ENCODE peak calls at places on chromosomes 13 and 19, in nine cellular contexts. B is prostate gland, K is pancreas, S is fibroblast of lung, Z is brain microvascular endothelial cell, U is colonic mucosa, Q is foreskin fibroblast, H is BE2C, V is AG04450. G is an unnamed sample.

GRCh38 chr19:1608414-1609391 is 3.4 kb upstream of the UQCR11 start:
- DNase-seq in Q (no peak), Z (no peak), B (no peak), V (no peak), H (peak), K (no peak), S (no peak), U (no peak), G (no peak)

GRCh38 chr13:51938454-51938853 is 72.8 kb downstream of the ATP7B start:
- DNase-seq in Z (no peak), K (no peak), B (no peak), Q (no peak), V (no peak), U (no peak), H (no peak), S (no peak), G (no peak)

GRCh38 chr19:4553092-4553695 is 6.3 kb downstream of the SEMA6B start:
- DNase-seq in Q (no peak), S (no peak), B (no peak), U (no peak), K (no peak), H (no peak), Z (no peak), V (no peak), G (no peak)

GRCh38 chr13:30216111-30216510 is 91.2 kb downstream of the KATNAL1 start:
- DNase-seq in U (no peak), H (no peak), Z (peak), B (no peak), V (no peak), K (no peak), Q (no peak), S (no peak), G (no peak)

GRCh38 chr13:24217601-24218281 is 57.2 kb downstream of the SPATA13 start:
- DNase-seq in Z (no peak), B (no peak), U (peak), S (no peak), V (no peak), Q (no peak), H (no peak), K (peak), G (peak)

GRCh38 chr13:45350152-45350551 is 9.2 kb upstream of the TPT1 start:
- DNase-seq in K (no peak), V (no peak), H (no peak), Q (no peak), S (no peak), Z (no peak), B (no peak), U (no peak), G (no peak)

GRCh38 chr19:33641956-33642498 is 20.3 kb downstream of the CHST8 start:
- DNase-seq in K (no peak), H (no peak), B (no peak), Q (no peak), V (no peak), Z (no peak), S (no peak), U (no peak), G (no peak)

GRCh38 chr19:56839665-56840451 is 668 bp downstream of the PEG3 start:
- DNase-seq in U (peak), Q (peak), K (peak), B (no peak), Z (peak), S (peak), V (no peak), H (peak), G (peak)

GRCh38 chr13:70960841-70961443 is 852.7 kb upstream of the KLHL1 start:
- DNase-seq in H (peak), Q (no peak), B (no peak), Z (peak), U (no peak), K (no peak), V (no peak), S (peak), G (peak)

GRCh38 chr13:84684048-84684662 is 801.9 kb upstream of the SLITRK1 start:
- DNase-seq in B (no peak), S (no peak), U (no peak), H (no peak), Q (no peak), Z (no peak), V (no peak), K (peak), G (peak)

GRCh38 chr13:24039621-24040475 is 120.7 kb upstream of the SPATA13 start:
- DNase-seq in H (no peak), K (no peak), Z (no peak), S (no peak), Q (no peak), U (no peak), V (no peak), B (no peak), G (no peak)

GRCh38 chr13:23608704-23609413 is 38.6 kb downstream of the TNFRSF19 start:
- DNase-seq in H (peak), V (no peak), S (peak), K (no peak), B (no peak), Z (peak), U (peak), Q (peak), G (no peak)

GRCh38 chr13:35389535-35389934 is 87.0 kb downstream of the MAB21L1 start:
- DNase-seq in Q (no peak), S (no peak), K (no peak), B (no peak), U (no peak), H (no peak), V (no peak), Z (no peak), G (no peak)

GRCh38 chr19:29383696-29384095 is 142.1 kb upstream of the VSTM2B start:
- DNase-seq in Q (no peak), Z (no peak), U (no peak), K (no peak), B (no peak), V (no peak), H (no peak), S (no peak), G (no peak)

GRCh38 chr19:33176670-33177416 is 17.3 kb upstream of the LRP3 start:
- DNase-seq in S (peak), B (peak), U (peak), V (peak), Q (peak), H (peak), K (peak), Z (peak), G (peak)

GRCh38 chr13:73138276-73138950 is 79.6 kb downstream of the KLF5 start:
- DNase-seq in Z (peak), H (no peak), B (no peak), V (peak), Q (peak), S (peak), K (no peak), U (no peak), G (peak)

GRCh38 chr13:44627441-44627840 is 51.3 kb upstream of the TSC22D1 start:
- DNase-seq in B (no peak), V (no peak), Z (no peak), S (no peak), Q (peak), H (no peak), U (no peak), K (no peak), G (no peak)

GRCh38 chr13:73303858-73304257 is 245.1 kb downstream of the KLF5 start:
- DNase-seq in B (no peak), Q (no peak), Z (peak), H (no peak), U (no peak), S (no peak), K (no peak), V (no peak), G (peak)

GRCh38 chr13:44972956-44973581 is 16.2 kb downstream of the NUFIP1 start:
- DNase-seq in B (no peak), U (no peak), S (peak), H (no peak), Q (no peak), Z (no peak), V (no peak), K (no peak), G (peak)

GRCh38 chr13:113337556-113337955 is 26.4 kb downstream of the GRTP1 start:
- DNase-seq in H (no peak), B (no peak), U (no peak), V (no peak), Q (no peak), S (no peak), Z (no peak), K (no peak), G (no peak)

GRCh38 chr13:26324294-26324693 is 70.4 kb downstream of the CDK8 start:
- DNase-seq in Q (no peak), S (no peak), B (no peak), Z (no peak), H (no peak), K (no peak), V (no peak), U (no peak), G (no peak)

GRCh38 chr13:88068975-88069374 is 397.8 kb downstream of the SLITRK5 start:
- DNase-seq in B (no peak), K (no peak), V (no peak), H (peak), S (no peak), Q (no peak), U (no peak), Z (no peak), G (peak)

GRCh38 chr13:109869312-109870237 is 83.2 kb upstream of the IRS2 start:
- DNase-seq in S (peak), Z (peak), K (peak), H (peak), U (peak), V (peak), Q (peak), B (peak), G (peak)
- H3K4me3 ChIP-seq in S (peak), Z (peak), K (peak), H (peak), U (peak), V (peak), Q (peak), B (peak), G (peak)

DNA sequence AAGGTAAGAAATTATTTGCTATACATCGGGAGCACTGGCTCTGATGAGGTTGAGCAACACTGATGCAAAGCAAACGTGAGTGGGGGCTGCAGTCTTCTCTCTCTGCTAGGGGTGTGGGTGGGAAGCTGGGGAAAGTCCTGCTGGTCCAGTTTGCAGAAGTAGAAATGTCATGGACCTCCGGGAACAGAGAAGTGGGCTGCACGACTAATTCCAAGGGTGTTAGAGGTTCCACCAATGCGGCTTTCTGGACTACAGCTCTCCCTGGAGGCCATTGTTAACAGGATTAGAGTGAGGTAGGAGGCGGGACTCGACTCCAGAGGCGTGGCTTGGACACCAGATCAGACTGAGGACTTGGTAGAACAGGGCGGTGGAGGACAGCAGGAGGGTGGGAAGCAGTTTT is 5.7 kb upstream of the FBXO27 start:
- DNase-seq in K (peak), H (peak), S (peak), Q (peak), B (peak), Z (peak), V (no peak), U (no peak), G (peak)
- TF ChIP-seq CTCF in K (no peak), H (no peak), S (no peak), Q (peak), B (peak), Z (peak), V (peak), U (no peak), G (peak)

DNA sequence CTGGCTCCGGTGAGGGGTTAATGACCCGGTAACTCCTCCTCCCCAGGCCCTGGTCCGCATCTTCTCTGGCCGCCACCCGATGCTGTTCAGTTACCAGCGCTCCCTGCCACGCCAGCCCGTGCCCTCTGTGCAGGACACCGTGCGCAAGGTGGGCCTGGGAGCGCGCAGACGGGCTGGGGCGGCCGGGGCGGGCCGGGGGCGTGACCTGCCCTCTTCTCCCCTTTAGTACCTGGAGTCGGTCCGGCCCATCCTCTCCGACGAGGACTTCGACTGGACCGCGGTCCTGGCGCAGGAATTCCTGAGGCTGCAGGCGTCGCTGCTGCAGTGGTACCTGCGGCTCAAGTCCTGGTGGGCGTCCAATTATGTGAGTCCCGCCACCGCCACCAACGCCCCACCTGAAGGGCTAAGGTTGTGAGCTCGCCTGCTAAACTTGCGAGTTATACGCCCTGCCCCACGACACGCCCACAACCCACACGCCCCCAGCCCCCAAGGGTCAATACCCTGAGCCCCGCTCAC is 10.4 kb downstream of the CPT1C start:
- DNase-seq in H (no peak), Z (no peak), S (no peak), U (no peak), B (no peak), K (no peak), V (no peak), Q (no peak), G (no peak)
- H3K4me3 ChIP-seq in H (no peak), Z (no peak), S (no peak), U (no peak), B (no peak), K (no peak), V (no peak), Q (no peak), G (no peak)

DNA sequence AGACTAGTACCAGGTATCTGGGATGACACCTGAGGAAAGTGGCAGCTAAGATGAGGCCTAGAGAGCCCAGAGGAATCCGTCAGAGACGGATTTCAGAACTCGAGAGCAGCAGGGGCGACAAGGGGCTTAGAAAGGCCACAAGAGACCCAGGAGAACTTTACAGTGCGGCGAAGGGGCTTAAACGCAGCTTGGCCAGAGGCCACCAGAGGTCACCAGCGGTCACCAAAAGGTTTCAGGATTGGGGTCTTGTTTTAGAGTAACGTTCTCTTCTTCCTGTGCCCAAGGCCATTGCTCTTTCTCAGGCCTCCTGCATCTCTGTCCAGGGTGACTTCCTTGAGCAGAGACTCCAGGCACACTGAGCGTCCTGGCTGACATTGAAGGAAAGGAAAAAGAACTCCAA is 2.2 kb downstream of the ZSCAN22 start:
- DNase-seq in B (no peak), U (no peak), H (peak), Q (no peak), Z (no peak), V (no peak), S (no peak), K (no peak), G (no peak)
- TF ChIP-seq CTCF in B (no peak), U (no peak), H (peak), Q (no peak), Z (peak), V (no peak), S (no peak), K (no peak), G (no peak)

GRCh38 chr19:6768236-6768785 is 1.1 kb upstream of the SH2D3A start:
- DNase-seq in V (no peak), H (no peak), B (no peak), K (no peak), Q (no peak), Z (no peak), U (no peak), S (no peak), G (no peak)

GRCh38 chr19:6765738-6766356 is 1.4 kb downstream of the SH2D3A start:
- DNase-seq in K (peak), S (no peak), V (no peak), B (peak), Z (no peak), H (no peak), Q (no peak), U (peak), G (peak)

GRCh38 chr19:6766357-6767080 is 716 bp downstream of the SH2D3A start:
- DNase-seq in Z (no peak), K (no peak), S (no peak), Q (no peak), U (no peak), B (no peak), H (no peak), V (no peak), G (peak)

GRCh38 chr19:6767357-6768235 is at the start of gene SH2D3A:
- DNase-seq in V (no peak), Z (peak), K (peak), S (peak), Q (peak), U (peak), B (peak), H (peak), G (peak)

GRCh38 chr19:6767081-6767356 is 216 bp downstream of the SH2D3A start:
- DNase-seq in Z (no peak), U (peak), Q (no peak), H (no peak), B (no peak), S (no peak), V (no peak), K (no peak), G (peak)
- H3K4me3 ChIP-seq in Z (no peak), U (peak), Q (no peak), H (no peak), B (peak), S (no peak), V (peak), K (peak), G (peak)